ENCODE peak calls at places on chromosomes 16 and 17, in nine cellular contexts. Q is body of pancreas, I is HCT116, R is heart left ventricle, S is adrenal gland, J is IMR-90, Z is gastrocnemius medialis, U is uterus, N is K562. F is an unnamed sample.

GRCh38 chr16:57187508-57187854 is 1.4 kb downstream of the RSPRY1 start:
- DNase-seq in R (no peak), I (no peak), S (no peak), J (no peak), U (no peak), Q (peak; percentile 20), Z (no peak), N (no peak), F (peak; percentile 46)

GRCh38 chr16:24667244-24667764 is 62.1 kb upstream of the TNRC6A start:
- DNase-seq in I (no peak), R (no peak), J (no peak), N (no peak), U (no peak), Q (no peak), Z (no peak), S (peak; percentile 28), F (no peak)

GRCh38 chr17:3019761-3020160 is 43.6 kb downstream of the OR1D5 start:
- DNase-seq in Z (no peak), U (no peak), J (no peak), I (no peak), S (no peak), R (no peak), Q (no peak), N (no peak), F (no peak)

GRCh38 chr16:65579050-65579449 is 457.2 kb upstream of the CDH11 start:
- DNase-seq in S (no peak), J (no peak), I (no peak), Q (no peak), U (no peak), N (no peak), R (no peak), Z (no peak), F (no peak)

GRCh38 chr16:351804-352520 is 561 bp downstream of the AXIN1 start:
- DNase-seq in U (no peak), I (no peak), S (no peak), Z (no peak), J (no peak), N (no peak), R (no peak), Q (peak; percentile 28), F (no peak)

GRCh38 chr17:80948091-80948960 is 43.3 kb upstream of the CHMP6 start:
- DNase-seq in I (no peak), S (no peak), R (peak; percentile 23), Z (no peak), Q (no peak), U (peak; percentile 14), N (no peak), J (no peak), F (no peak)

GRCh38 chr16:30527635-30528178 is 1.3 kb upstream of the ZNF768 start:
- DNase-seq in J (no peak), I (no peak), Q (peak; percentile 46), S (no peak), U (no peak), Z (no peak), N (no peak), R (no peak), F (no peak)

GRCh38 chr17:57782642-57783337 is 37.7 kb upstream of the CCDC182 start:
- DNase-seq in S (no peak), Z (no peak), J (no peak), R (no peak), I (no peak), N (no peak), Q (no peak), U (no peak), F (no peak)

GRCh38 chr17:30344283-30345088 is 10.6 kb upstream of the TMIGD1 start:
- DNase-seq in U (peak; percentile 38), R (peak; percentile 57), J (peak; percentile 59), N (peak; percentile 59), S (peak; percentile 48), I (no peak), Q (peak; percentile 91), Z (no peak), F (peak; percentile 81)

GRCh38 chr17:40474419-40475002 is 26.9 kb downstream of the TNS4 start:
- DNase-seq in Q (no peak), Z (no peak), I (no peak), R (no peak), J (no peak), U (peak; percentile 62), N (peak; percentile 62), S (no peak), F (peak; percentile 82)

GRCh38 chr17:58328195-58329034 is at the start of gene TSPOAP1:
- DNase-seq in J (no peak), Z (no peak), S (no peak), N (peak; percentile 92), Q (peak; percentile 43), R (no peak), U (no peak), I (no peak), F (no peak)

GRCh38 chr16:67930191-67930590 is 1.5 kb downstream of the CTRL start:
- DNase-seq in U (no peak), N (no peak), R (no peak), Z (no peak), Q (no peak), S (no peak), J (no peak), I (no peak), F (no peak)
- H3K9me3 ChIP-seq in U (no peaks in the 10 kb centered on the region), N (no peaks in the 10 kb centered on the region), R (no peaks in the 10 kb centered on the region), Z (no peaks in the 10 kb centered on the region), Q (no peaks in the 10 kb centered on the region), S (no peaks in the 10 kb centered on the region), J (no peaks in the 10 kb centered on the region), I (no peaks in the 10 kb centered on the region), F (no peaks in the 10 kb centered on the region)

GRCh38 chr17:9644910-9645751 is at the start of gene USP43:
- DNase-seq in Z (no peak), I (peak; percentile 32), N (peak; percentile 3), Q (peak; percentile 73), S (peak; percentile 12), J (no peak), U (no peak), R (no peak), F (peak; percentile 33)
- TF ChIP-seq POLR2A in Z (no peak), I (no peak), N (no peak), Q (peak; percentile 65), S (no peak), J (no peak), U (peak; percentile 35), R (no peak), F (no peak)

GRCh38 chr16:71648921-71649320 is 22.9 kb downstream of the MARVELD3 start:
- DNase-seq in Q (no peak), R (no peak), J (no peak), Z (no peak), U (no peak), S (no peak), N (no peak), I (no peak), F (no peak)
- TF ChIP-seq CTCF in Q (peak; percentile 23), R (no peak), J (peak; percentile 20), Z (no peak), U (no peak), S (no peak), N (peak; percentile 41), I (peak; percentile 74), F (no peak)

DNA sequence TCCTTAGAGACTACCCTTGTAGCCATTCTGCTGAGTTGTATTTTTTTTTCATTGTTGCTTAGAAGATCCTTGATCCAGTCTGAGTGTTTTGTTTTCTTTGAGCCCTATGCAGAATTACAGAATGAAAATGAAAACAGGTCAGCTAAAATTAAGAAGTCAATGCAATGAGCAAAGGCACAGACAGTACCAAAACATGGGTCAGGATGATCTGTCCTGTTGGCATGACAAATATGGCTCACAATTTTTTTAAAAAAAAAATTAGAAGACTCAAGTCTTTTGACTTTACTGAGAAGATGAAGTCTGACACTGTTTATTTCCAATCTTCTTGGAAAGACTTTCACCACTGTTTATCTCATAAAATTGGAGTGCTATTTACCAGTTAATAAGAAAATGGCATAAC is 32.4 kb downstream of the KCNJ16 start:
- DNase-seq in S (no peak), Z (no peak), J (no peak), I (no peak), N (no peak), Q (no peak), R (no peak), U (no peak), F (no peak)
- H3K9me3 ChIP-seq in S (no peaks in the 10 kb centered on the region), Z (no peaks in the 10 kb centered on the region), J (no peaks in the 10 kb centered on the region), I (peaks cover 8% of the 10 kb centered on the region), N (no peaks in the 10 kb centered on the region), Q (no peaks in the 10 kb centered on the region), R (no peaks in the 10 kb centered on the region), U (no peaks in the 10 kb centered on the region), F (no peaks in the 10 kb centered on the region)